ENCODE peak calls at places on chromosomes 4 and X, in ten cellular contexts. One of them, this sample, is unnamed.

GRCh38 chr4:151099976-151100417 is 569 bp downstream of the RPS3A start:
- DNase-seq in kidney glomerular epithelial cell: peak; percentile 48
- DNase-seq in Right ventricle myocardium superior: no peak
- DNase-seq in cardiac muscle cell: no peak
- DNase-seq in naive thymus-derived CD8-positive, alpha-beta T cell: no peak
- DNase-seq in CD8-positive, alpha-beta T cell: no peak
- DNase-seq in astrocyte: peak; percentile 39
- DNase-seq in kidney tubule cell: peak; percentile 32
- DNase-seq in activated CD4-positive, CD25-positive, alpha-beta regulatory T cell treated with anti-CD3 and anti-CD28 coated beads, Interleukin-2, amount 50 U/mL, for 72 hours: no peak
- DNase-seq in NCI-H187 treated with DMSO at 0.1 percent for 48 hours: no peak
- DNase-seq in this sample: no peak

GRCh38 chr4:145279122-145279960 is 99.0 kb upstream of the OTUD4 start:
- DNase-seq in kidney tubule cell: peak; percentile 82
- DNase-seq in cardiac muscle cell: peak; percentile 5
- DNase-seq in naive thymus-derived CD8-positive, alpha-beta T cell: no peak
- DNase-seq in NCI-H187 treated with DMSO at 0.1 percent for 48 hours: no peak
- DNase-seq in astrocyte: peak; percentile 96
- DNase-seq in Right ventricle myocardium superior: no peak
- DNase-seq in CD8-positive, alpha-beta T cell: no peak
- DNase-seq in kidney glomerular epithelial cell: peak; percentile 32
- DNase-seq in activated CD4-positive, CD25-positive, alpha-beta regulatory T cell treated with anti-CD3 and anti-CD28 coated beads, Interleukin-2, amount 50 U/mL, for 72 hours: no peak
- DNase-seq in this sample: no peak

GRCh38 chrX:71665747-71666146 is 1.6 kb upstream of the LOC101059915 start:
- DNase-seq in cardiac muscle cell: no peak
- DNase-seq in astrocyte: no peak
- DNase-seq in kidney glomerular epithelial cell: no peak
- DNase-seq in kidney tubule cell: no peak
- DNase-seq in NCI-H187 treated with DMSO at 0.1 percent for 48 hours: no peak
- DNase-seq in activated CD4-positive, CD25-positive, alpha-beta regulatory T cell treated with anti-CD3 and anti-CD28 coated beads, Interleukin-2, amount 50 U/mL, for 72 hours: no peak
- DNase-seq in Right ventricle myocardium superior: no peak
- DNase-seq in CD8-positive, alpha-beta T cell: no peak
- DNase-seq in naive thymus-derived CD8-positive, alpha-beta T cell: no peak
- DNase-seq in this sample: no peak

GRCh38 chr4:126977306-126977705 is 655.5 kb upstream of the INTU start:
- DNase-seq in naive thymus-derived CD8-positive, alpha-beta T cell: no peak
- DNase-seq in NCI-H187 treated with DMSO at 0.1 percent for 48 hours: no peak
- DNase-seq in kidney tubule cell: no peak
- DNase-seq in kidney glomerular epithelial cell: no peak
- DNase-seq in CD8-positive, alpha-beta T cell: no peak
- DNase-seq in cardiac muscle cell: peak; percentile 68
- DNase-seq in astrocyte: no peak
- DNase-seq in activated CD4-positive, CD25-positive, alpha-beta regulatory T cell treated with anti-CD3 and anti-CD28 coated beads, Interleukin-2, amount 50 U/mL, for 72 hours: no peak
- DNase-seq in Right ventricle myocardium superior: no peak
- DNase-seq in this sample: no peak

GRCh38 chr4:69032847-69033638 is 63.2 kb upstream of the UGT2B7 start:
- DNase-seq in kidney glomerular epithelial cell: no peak
- DNase-seq in cardiac muscle cell: no peak
- DNase-seq in kidney tubule cell: peak; percentile 59
- DNase-seq in naive thymus-derived CD8-positive, alpha-beta T cell: no peak
- DNase-seq in astrocyte: no peak
- DNase-seq in Right ventricle myocardium superior: no peak
- DNase-seq in activated CD4-positive, CD25-positive, alpha-beta regulatory T cell treated with anti-CD3 and anti-CD28 coated beads, Interleukin-2, amount 50 U/mL, for 72 hours: no peak
- DNase-seq in NCI-H187 treated with DMSO at 0.1 percent for 48 hours: no peak
- DNase-seq in CD8-positive, alpha-beta T cell: no peak
- DNase-seq in this sample: no peak

GRCh38 chr4:84796388-84796787 is 170.1 kb downstream of the WDFY3 start:
- DNase-seq in cardiac muscle cell: no peak
- DNase-seq in Right ventricle myocardium superior: no peak
- DNase-seq in CD8-positive, alpha-beta T cell: no peak
- DNase-seq in kidney tubule cell: peak; percentile 51
- DNase-seq in astrocyte: peak; percentile 16
- DNase-seq in activated CD4-positive, CD25-positive, alpha-beta regulatory T cell treated with anti-CD3 and anti-CD28 coated beads, Interleukin-2, amount 50 U/mL, for 72 hours: no peak
- DNase-seq in kidney glomerular epithelial cell: peak; percentile 14
- DNase-seq in naive thymus-derived CD8-positive, alpha-beta T cell: no peak
- DNase-seq in NCI-H187 treated with DMSO at 0.1 percent for 48 hours: no peak
- DNase-seq in this sample: no peak

GRCh38 chr4:17762705-17763104 is 18.7 kb downstream of the FAM184B start:
- DNase-seq in cardiac muscle cell: peak; percentile 17
- DNase-seq in astrocyte: peak; percentile 24
- DNase-seq in kidney tubule cell: peak; percentile 72
- DNase-seq in CD8-positive, alpha-beta T cell: no peak
- DNase-seq in naive thymus-derived CD8-positive, alpha-beta T cell: no peak
- DNase-seq in Right ventricle myocardium superior: no peak
- DNase-seq in NCI-H187 treated with DMSO at 0.1 percent for 48 hours: peak; percentile 41
- DNase-seq in activated CD4-positive, CD25-positive, alpha-beta regulatory T cell treated with anti-CD3 and anti-CD28 coated beads, Interleukin-2, amount 50 U/mL, for 72 hours: no peak
- DNase-seq in kidney glomerular epithelial cell: peak; percentile 21
- DNase-seq in this sample: no peak

GRCh38 chr4:100391913-100392312 is 125.9 kb downstream of the EMCN start:
- DNase-seq in kidney glomerular epithelial cell: no peak
- DNase-seq in NCI-H187 treated with DMSO at 0.1 percent for 48 hours: no peak
- DNase-seq in kidney tubule cell: peak; percentile 59
- DNase-seq in astrocyte: peak; percentile 80
- DNase-seq in naive thymus-derived CD8-positive, alpha-beta T cell: no peak
- DNase-seq in activated CD4-positive, CD25-positive, alpha-beta regulatory T cell treated with anti-CD3 and anti-CD28 coated beads, Interleukin-2, amount 50 U/mL, for 72 hours: no peak
- DNase-seq in CD8-positive, alpha-beta T cell: no peak
- DNase-seq in cardiac muscle cell: no peak
- DNase-seq in Right ventricle myocardium superior: no peak
- DNase-seq in this sample: no peak

GRCh38 chrX:68112321-68112720 is 321.0 kb downstream of the OPHN1 start:
- DNase-seq in astrocyte: peak; percentile 64
- DNase-seq in kidney tubule cell: peak; percentile 16
- DNase-seq in activated CD4-positive, CD25-positive, alpha-beta regulatory T cell treated with anti-CD3 and anti-CD28 coated beads, Interleukin-2, amount 50 U/mL, for 72 hours: no peak
- DNase-seq in NCI-H187 treated with DMSO at 0.1 percent for 48 hours: no peak
- DNase-seq in cardiac muscle cell: no peak
- DNase-seq in kidney glomerular epithelial cell: no peak
- DNase-seq in Right ventricle myocardium superior: no peak
- DNase-seq in naive thymus-derived CD8-positive, alpha-beta T cell: no peak
- DNase-seq in CD8-positive, alpha-beta T cell: no peak
- DNase-seq in this sample: no peak

GRCh38 chr4:86769794-86770193 is 79.4 kb downstream of the SLC10A6 start:
- DNase-seq in NCI-H187 treated with DMSO at 0.1 percent for 48 hours: peak; percentile 34
- DNase-seq in CD8-positive, alpha-beta T cell: no peak
- DNase-seq in kidney tubule cell: no peak
- DNase-seq in kidney glomerular epithelial cell: no peak
- DNase-seq in activated CD4-positive, CD25-positive, alpha-beta regulatory T cell treated with anti-CD3 and anti-CD28 coated beads, Interleukin-2, amount 50 U/mL, for 72 hours: no peak
- DNase-seq in Right ventricle myocardium superior: no peak
- DNase-seq in naive thymus-derived CD8-positive, alpha-beta T cell: no peak
- DNase-seq in cardiac muscle cell: no peak
- DNase-seq in astrocyte: no peak
- DNase-seq in this sample: no peak

GRCh38 chrX:43316161-43316560 is 339.9 kb upstream of the MAOA start:
- DNase-seq in kidney glomerular epithelial cell: no peak
- DNase-seq in activated CD4-positive, CD25-positive, alpha-beta regulatory T cell treated with anti-CD3 and anti-CD28 coated beads, Interleukin-2, amount 50 U/mL, for 72 hours: no peak
- DNase-seq in cardiac muscle cell: no peak
- DNase-seq in naive thymus-derived CD8-positive, alpha-beta T cell: no peak
- DNase-seq in Right ventricle myocardium superior: no peak
- DNase-seq in kidney tubule cell: no peak
- DNase-seq in astrocyte: no peak
- DNase-seq in NCI-H187 treated with DMSO at 0.1 percent for 48 hours: no peak
- DNase-seq in CD8-positive, alpha-beta T cell: no peak
- DNase-seq in this sample: no peak

GRCh38 chrX:42028113-42028512 is 104.8 kb upstream of the CASK start:
- DNase-seq in activated CD4-positive, CD25-positive, alpha-beta regulatory T cell treated with anti-CD3 and anti-CD28 coated beads, Interleukin-2, amount 50 U/mL, for 72 hours: no peak
- DNase-seq in CD8-positive, alpha-beta T cell: no peak
- DNase-seq in kidney glomerular epithelial cell: no peak
- DNase-seq in naive thymus-derived CD8-positive, alpha-beta T cell: no peak
- DNase-seq in astrocyte: no peak
- DNase-seq in kidney tubule cell: no peak
- DNase-seq in Right ventricle myocardium superior: no peak
- DNase-seq in cardiac muscle cell: no peak
- DNase-seq in NCI-H187 treated with DMSO at 0.1 percent for 48 hours: no peak
- DNase-seq in this sample: no peak

GRCh38 chrX:134764202-134764785 is 106.0 kb upstream of the PLAC1 start:
- DNase-seq in kidney tubule cell: peak; percentile 13
- DNase-seq in CD8-positive, alpha-beta T cell: no peak
- DNase-seq in cardiac muscle cell: no peak
- DNase-seq in activated CD4-positive, CD25-positive, alpha-beta regulatory T cell treated with anti-CD3 and anti-CD28 coated beads, Interleukin-2, amount 50 U/mL, for 72 hours: no peak
- DNase-seq in astrocyte: no peak
- DNase-seq in NCI-H187 treated with DMSO at 0.1 percent for 48 hours: no peak
- DNase-seq in Right ventricle myocardium superior: no peak
- DNase-seq in kidney glomerular epithelial cell: peak; percentile 0
- DNase-seq in naive thymus-derived CD8-positive, alpha-beta T cell: peak; percentile 3
- DNase-seq in this sample: no peak

GRCh38 chrX:39398215-39398972 is 597.1 kb downstream of the MID1IP1 start:
- DNase-seq in activated CD4-positive, CD25-positive, alpha-beta regulatory T cell treated with anti-CD3 and anti-CD28 coated beads, Interleukin-2, amount 50 U/mL, for 72 hours: no peak
- DNase-seq in kidney tubule cell: no peak
- DNase-seq in CD8-positive, alpha-beta T cell: no peak
- DNase-seq in cardiac muscle cell: no peak
- DNase-seq in Right ventricle myocardium superior: no peak
- DNase-seq in NCI-H187 treated with DMSO at 0.1 percent for 48 hours: no peak
- DNase-seq in naive thymus-derived CD8-positive, alpha-beta T cell: no peak
- DNase-seq in kidney glomerular epithelial cell: no peak
- DNase-seq in astrocyte: no peak
- DNase-seq in this sample: no peak

GRCh38 chr4:186901850-186902249 is 178.2 kb upstream of the FAT1 start:
- DNase-seq in CD8-positive, alpha-beta T cell: no peak
- DNase-seq in kidney glomerular epithelial cell: no peak
- DNase-seq in activated CD4-positive, CD25-positive, alpha-beta regulatory T cell treated with anti-CD3 and anti-CD28 coated beads, Interleukin-2, amount 50 U/mL, for 72 hours: no peak
- DNase-seq in NCI-H187 treated with DMSO at 0.1 percent for 48 hours: no peak
- DNase-seq in Right ventricle myocardium superior: no peak
- DNase-seq in cardiac muscle cell: no peak
- DNase-seq in naive thymus-derived CD8-positive, alpha-beta T cell: no peak
- DNase-seq in kidney tubule cell: no peak
- DNase-seq in astrocyte: no peak
- DNase-seq in this sample: no peak

GRCh38 chr4:848803-849477 is 23.0 kb upstream of the CPLX1 start:
- DNase-seq in activated CD4-positive, CD25-positive, alpha-beta regulatory T cell treated with anti-CD3 and anti-CD28 coated beads, Interleukin-2, amount 50 U/mL, for 72 hours: no peak
- DNase-seq in naive thymus-derived CD8-positive, alpha-beta T cell: no peak
- DNase-seq in CD8-positive, alpha-beta T cell: no peak
- DNase-seq in cardiac muscle cell: no peak
- DNase-seq in kidney glomerular epithelial cell: no peak
- DNase-seq in kidney tubule cell: no peak
- DNase-seq in Right ventricle myocardium superior: peak; percentile 13
- DNase-seq in astrocyte: no peak
- DNase-seq in NCI-H187 treated with DMSO at 0.1 percent for 48 hours: no peak
- DNase-seq in this sample: no peak

GRCh38 chr4:151921371-151921770 is 160.6 kb upstream of the GATB start:
- DNase-seq in NCI-H187 treated with DMSO at 0.1 percent for 48 hours: no peak
- DNase-seq in kidney glomerular epithelial cell: peak; percentile 24
- DNase-seq in cardiac muscle cell: no peak
- DNase-seq in astrocyte: peak; percentile 10
- DNase-seq in naive thymus-derived CD8-positive, alpha-beta T cell: no peak
- DNase-seq in Right ventricle myocardium superior: no peak
- DNase-seq in kidney tubule cell: peak; percentile 45
- DNase-seq in activated CD4-positive, CD25-positive, alpha-beta regulatory T cell treated with anti-CD3 and anti-CD28 coated beads, Interleukin-2, amount 50 U/mL, for 72 hours: no peak
- DNase-seq in CD8-positive, alpha-beta T cell: no peak
- DNase-seq in this sample: no peak